ENCODE peak calls at places on chromosomes 6 and 20, in five cellular contexts. One of them, this sample, is unnamed.

GRCh38 chr20:53133134-53133533 is 161.0 kb downstream of the TSHZ2 start:
- DNase-seq in GM12878: no peak
- DNase-seq in caudate nucleus: no peak
- DNase-seq in psoas muscle: no peak
- DNase-seq in colonic mucosa: no peak
- DNase-seq in this sample: no peak

GRCh38 chr20:58981564-58982364 is 708 bp downstream of the NELFCD start:
- DNase-seq in GM12878: no peak
- DNase-seq in caudate nucleus: no peak
- DNase-seq in psoas muscle: no peak
- DNase-seq in colonic mucosa: peak; percentile 33
- DNase-seq in this sample: no peak

GRCh38 chr6:158646023-158646888 is 1.7 kb upstream of the DYNLT1 start:
- DNase-seq in GM12878: no peak
- DNase-seq in caudate nucleus: no peak
- DNase-seq in psoas muscle: no peak
- DNase-seq in colonic mucosa: peak; percentile 15
- DNase-seq in this sample: no peak

GRCh38 chr6:14476793-14477531 is 359.4 kb downstream of the CD83 start:
- DNase-seq in GM12878: no peak
- DNase-seq in caudate nucleus: no peak
- DNase-seq in psoas muscle: peak; percentile 40
- DNase-seq in colonic mucosa: peak; percentile 64
- DNase-seq in this sample: no peak

GRCh38 chr20:1324598-1325172 is 4.3 kb downstream of the SDCBP2 start:
- DNase-seq in GM12878: no peak
- DNase-seq in caudate nucleus: no peak
- DNase-seq in psoas muscle: no peak
- DNase-seq in colonic mucosa: no peak
- DNase-seq in this sample: no peak

GRCh38 chr6:105135907-105136432 is 43.8 kb downstream of the POPDC3 start:
- DNase-seq in GM12878: no peak
- DNase-seq in caudate nucleus: no peak
- DNase-seq in psoas muscle: peak; percentile 21
- DNase-seq in colonic mucosa: no peak
- DNase-seq in this sample: no peak

GRCh38 chr6:26223677-26224546 is 136.7 kb downstream of the HFE start:
- DNase-seq in GM12878: peak; percentile 78
- DNase-seq in caudate nucleus: no peak
- DNase-seq in psoas muscle: no peak
- DNase-seq in colonic mucosa: peak; percentile 83
- DNase-seq in this sample: no peak

GRCh38 chr6:149031545-149032317 is 284.9 kb downstream of the UST start:
- DNase-seq in GM12878: no peak
- DNase-seq in caudate nucleus: no peak
- DNase-seq in psoas muscle: no peak
- DNase-seq in colonic mucosa: no peak
- DNase-seq in this sample: no peak

GRCh38 chr6:146913842-146914562 is 290.2 kb upstream of the STXBP5 start:
- DNase-seq in GM12878: no peak
- DNase-seq in caudate nucleus: no peak
- DNase-seq in psoas muscle: peak; percentile 64
- DNase-seq in colonic mucosa: peak; percentile 34
- DNase-seq in this sample: peak; percentile 13

GRCh38 chr6:21753571-21754108 is 160.1 kb downstream of the SOX4 start:
- DNase-seq in GM12878: no peak
- DNase-seq in caudate nucleus: no peak
- DNase-seq in psoas muscle: no peak
- DNase-seq in colonic mucosa: no peak
- DNase-seq in this sample: no peak

GRCh38 chr6:125124250-125124777 is 29.3 kb upstream of the TPD52L1 start:
- DNase-seq in GM12878: no peak
- DNase-seq in caudate nucleus: no peak
- DNase-seq in psoas muscle: no peak
- DNase-seq in colonic mucosa: no peak
- DNase-seq in this sample: no peak

GRCh38 chr6:189676-190075 is 102.6 kb upstream of the DUSP22 start:
- DNase-seq in GM12878: no peak
- DNase-seq in caudate nucleus: no peak
- DNase-seq in psoas muscle: no peak
- DNase-seq in colonic mucosa: no peak
- DNase-seq in this sample: no peak

GRCh38 chr6:154986787-154987235 is 8.3 kb upstream of the TIAM2 start:
- DNase-seq in GM12878: no peak
- DNase-seq in caudate nucleus: no peak
- DNase-seq in psoas muscle: no peak
- DNase-seq in colonic mucosa: no peak
- DNase-seq in this sample: no peak

GRCh38 chr6:98471444-98471843 is 362.9 kb upstream of the POU3F2 start:
- DNase-seq in GM12878: no peak
- DNase-seq in caudate nucleus: no peak
- DNase-seq in psoas muscle: no peak
- DNase-seq in colonic mucosa: no peak
- DNase-seq in this sample: no peak

GRCh38 chr6:14754636-14755513 is 491.0 kb upstream of the JARID2 start:
- DNase-seq in GM12878: no peak
- DNase-seq in caudate nucleus: no peak
- DNase-seq in psoas muscle: no peak
- DNase-seq in colonic mucosa: no peak
- DNase-seq in this sample: no peak

GRCh38 chr6:134936927-134937326 is 13.0 kb downstream of the ALDH8A1 start:
- DNase-seq in GM12878: no peak
- DNase-seq in caudate nucleus: no peak
- DNase-seq in psoas muscle: no peak
- DNase-seq in colonic mucosa: no peak
- DNase-seq in this sample: no peak

GRCh38 chr20:57622201-57622570 is 2.0 kb upstream of the ZBP1 start:
- DNase-seq in GM12878: no peak
- DNase-seq in caudate nucleus: no peak
- DNase-seq in psoas muscle: no peak
- DNase-seq in colonic mucosa: no peak
- DNase-seq in this sample: no peak

GRCh38 chr20:40738976-40739375 is 49.9 kb upstream of the MAFB start:
- DNase-seq in GM12878: no peak
- DNase-seq in caudate nucleus: no peak
- DNase-seq in psoas muscle: no peak
- DNase-seq in colonic mucosa: no peak
- DNase-seq in this sample: no peak

GRCh38 chr6:62298745-62299392 is 12.8 kb upstream of the KHDRBS2 start:
- DNase-seq in GM12878: peak; percentile 31
- DNase-seq in caudate nucleus: no peak
- DNase-seq in psoas muscle: no peak
- DNase-seq in colonic mucosa: no peak
- DNase-seq in this sample: no peak

GRCh38 chr6:26258199-26258977 is 106.6 kb upstream of the BTN3A2 start:
- DNase-seq in GM12878: no peak
- DNase-seq in caudate nucleus: no peak
- DNase-seq in psoas muscle: no peak
- DNase-seq in colonic mucosa: no peak
- DNase-seq in this sample: no peak

GRCh38 chr6:145756170-145756662 is 20.9 kb upstream of the EPM2A start:
- DNase-seq in GM12878: no peak
- DNase-seq in caudate nucleus: no peak
- DNase-seq in psoas muscle: peak; percentile 16
- DNase-seq in colonic mucosa: no peak
- DNase-seq in this sample: no peak

GRCh38 chr6:89927788-89928565 is 33.7 kb downstream of the GJA10 start:
- DNase-seq in GM12878: no peak
- DNase-seq in caudate nucleus: no peak
- DNase-seq in psoas muscle: no peak
- DNase-seq in colonic mucosa: no peak
- DNase-seq in this sample: no peak

GRCh38 chr20:62366370-62367135 is 559 bp downstream of the LAMA5 start:
- DNase-seq in GM12878: no peak
- DNase-seq in caudate nucleus: no peak
- DNase-seq in psoas muscle: peak; percentile 27
- DNase-seq in colonic mucosa: no peak
- DNase-seq in this sample: no peak

GRCh38 chr6:161985911-161986310 is 712.0 kb upstream of the AGPAT4 start:
- DNase-seq in GM12878: no peak
- DNase-seq in caudate nucleus: no peak
- DNase-seq in psoas muscle: no peak
- DNase-seq in colonic mucosa: no peak
- DNase-seq in this sample: no peak

GRCh38 chr6:53833147-53833546 is 38.3 kb downstream of the LRRC1 start:
- DNase-seq in GM12878: no peak
- DNase-seq in caudate nucleus: no peak
- DNase-seq in psoas muscle: no peak
- DNase-seq in colonic mucosa: no peak
- DNase-seq in this sample: no peak

GRCh38 chr20:2101057-2101934 is at the start of gene STK35:
- DNase-seq in GM12878: peak; percentile 13
- DNase-seq in caudate nucleus: no peak
- DNase-seq in psoas muscle: peak; percentile 83
- DNase-seq in colonic mucosa: peak; percentile 83
- DNase-seq in this sample: no peak

GRCh38 chr6:109010703-109011102 is 83.9 kb downstream of the SESN1 start:
- DNase-seq in GM12878: no peak
- DNase-seq in caudate nucleus: no peak
- DNase-seq in psoas muscle: no peak
- DNase-seq in colonic mucosa: no peak
- DNase-seq in this sample: no peak
- H3K27ac ChIP-seq in GM12878: no peak overlapping the region
- H3K27ac ChIP-seq in caudate nucleus: peak overlapping the region; percentile 96
- H3K27ac ChIP-seq in psoas muscle: peak overlapping the region; percentile 97
- H3K27ac ChIP-seq in colonic mucosa: peak overlapping the region; percentile 93
- H3K27ac ChIP-seq in this sample: no peak overlapping the region

DNA sequence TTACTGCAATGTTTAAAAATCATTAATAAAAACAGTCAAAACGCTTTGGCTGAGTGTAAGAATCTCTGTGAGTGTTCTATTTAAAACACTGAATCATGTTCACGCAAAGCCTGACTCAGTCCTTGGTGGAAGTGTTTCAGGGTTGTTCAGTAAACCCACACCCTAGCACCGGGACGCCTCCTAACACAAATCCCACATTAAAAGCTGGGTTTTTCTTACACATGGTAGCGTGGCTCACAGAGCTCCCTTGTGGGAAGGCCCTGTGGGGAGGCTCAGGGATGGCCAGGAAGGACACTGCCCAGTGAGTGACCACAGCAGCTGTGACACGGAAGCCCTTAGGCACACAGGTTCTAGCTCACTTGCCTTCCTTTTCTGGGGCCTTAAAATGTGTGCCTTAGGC is 80.2 kb downstream of the GMPR start:
- DNase-seq in GM12878: no peak
- DNase-seq in caudate nucleus: peak; percentile 59
- DNase-seq in psoas muscle: peak; percentile 34
- DNase-seq in colonic mucosa: no peak
- DNase-seq in this sample: no peak
- H3K27ac ChIP-seq in GM12878: no peak overlapping the region
- H3K27ac ChIP-seq in caudate nucleus: peak overlapping the region; percentile 16
- H3K27ac ChIP-seq in psoas muscle: peak overlapping the region; percentile 99
- H3K27ac ChIP-seq in colonic mucosa: no peak overlapping the region
- H3K27ac ChIP-seq in this sample: peak overlapping the region; percentile 54

DNA sequence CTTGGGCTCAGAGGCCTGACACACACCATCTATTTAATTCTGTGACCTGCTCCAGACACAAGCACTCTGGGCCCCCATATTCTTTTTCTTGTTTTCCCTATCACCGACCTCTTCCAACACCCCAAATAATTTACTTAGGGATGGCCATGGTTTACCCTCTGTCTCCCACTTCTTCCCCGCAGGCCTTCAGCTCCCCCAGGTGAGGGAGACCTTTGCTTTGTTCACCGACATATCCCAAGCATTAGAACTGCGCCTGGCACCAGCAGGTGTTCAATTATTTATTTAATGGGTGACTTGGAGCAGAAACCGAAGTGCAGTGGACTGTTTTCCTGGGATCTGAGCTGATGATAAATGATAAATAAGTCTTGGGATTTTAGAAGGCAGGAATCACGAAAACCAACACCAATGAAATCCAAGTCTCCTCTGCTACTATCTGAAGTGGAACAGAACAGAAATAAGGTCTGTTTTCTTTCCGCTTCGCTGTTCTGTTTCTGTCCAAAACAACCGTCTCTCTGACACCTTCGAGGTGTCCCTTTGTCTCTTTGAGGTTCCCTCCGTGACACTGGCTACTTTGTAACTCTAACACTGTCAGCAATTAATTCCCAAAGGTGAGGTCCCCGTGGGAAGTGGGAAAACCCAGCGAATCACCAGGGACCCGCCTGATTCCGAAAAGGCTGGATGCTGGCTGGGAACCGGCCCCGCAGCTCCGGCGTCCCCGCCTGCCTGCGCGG is 1.1 kb upstream of the RIN2 start:
- DNase-seq in GM12878: no peak
- DNase-seq in caudate nucleus: no peak
- DNase-seq in psoas muscle: no peak
- DNase-seq in colonic mucosa: no peak
- DNase-seq in this sample: no peak
- H3K27ac ChIP-seq in GM12878: no peak overlapping the region
- H3K27ac ChIP-seq in caudate nucleus: peak overlapping the region; percentile 82
- H3K27ac ChIP-seq in psoas muscle: peak overlapping the region; percentile 96
- H3K27ac ChIP-seq in colonic mucosa: peak overlapping the region; percentile 91
- H3K27ac ChIP-seq in this sample: peak overlapping the region; percentile 91

DNA sequence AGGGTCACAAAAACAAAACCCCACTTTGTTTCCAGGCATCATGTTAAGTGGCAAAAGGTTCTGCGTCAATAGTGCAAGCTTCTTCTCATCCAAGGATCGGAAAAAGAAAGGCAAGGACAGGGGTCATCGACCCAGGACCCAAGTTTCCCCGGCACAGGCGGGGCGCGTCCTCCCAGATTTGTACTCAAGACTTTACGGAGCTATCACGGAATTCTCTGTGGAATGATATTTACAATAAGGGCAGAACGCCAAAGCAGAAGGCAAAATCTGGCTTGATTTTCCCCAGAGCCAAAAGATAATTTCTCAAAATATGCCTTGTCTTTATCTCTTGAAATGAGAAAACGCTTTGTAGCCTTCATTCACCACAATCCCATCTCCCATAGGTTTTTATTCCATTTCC is 25.4 kb downstream of the PDE10A start:
- DNase-seq in GM12878: no peak
- DNase-seq in caudate nucleus: no peak
- DNase-seq in psoas muscle: no peak
- DNase-seq in colonic mucosa: no peak
- DNase-seq in this sample: no peak
- H3K27ac ChIP-seq in GM12878: no peak overlapping the region
- H3K27ac ChIP-seq in caudate nucleus: peak overlapping the region; percentile 52
- H3K27ac ChIP-seq in psoas muscle: no peak overlapping the region
- H3K27ac ChIP-seq in colonic mucosa: no peak overlapping the region
- H3K27ac ChIP-seq in this sample: no peak overlapping the region

DNA sequence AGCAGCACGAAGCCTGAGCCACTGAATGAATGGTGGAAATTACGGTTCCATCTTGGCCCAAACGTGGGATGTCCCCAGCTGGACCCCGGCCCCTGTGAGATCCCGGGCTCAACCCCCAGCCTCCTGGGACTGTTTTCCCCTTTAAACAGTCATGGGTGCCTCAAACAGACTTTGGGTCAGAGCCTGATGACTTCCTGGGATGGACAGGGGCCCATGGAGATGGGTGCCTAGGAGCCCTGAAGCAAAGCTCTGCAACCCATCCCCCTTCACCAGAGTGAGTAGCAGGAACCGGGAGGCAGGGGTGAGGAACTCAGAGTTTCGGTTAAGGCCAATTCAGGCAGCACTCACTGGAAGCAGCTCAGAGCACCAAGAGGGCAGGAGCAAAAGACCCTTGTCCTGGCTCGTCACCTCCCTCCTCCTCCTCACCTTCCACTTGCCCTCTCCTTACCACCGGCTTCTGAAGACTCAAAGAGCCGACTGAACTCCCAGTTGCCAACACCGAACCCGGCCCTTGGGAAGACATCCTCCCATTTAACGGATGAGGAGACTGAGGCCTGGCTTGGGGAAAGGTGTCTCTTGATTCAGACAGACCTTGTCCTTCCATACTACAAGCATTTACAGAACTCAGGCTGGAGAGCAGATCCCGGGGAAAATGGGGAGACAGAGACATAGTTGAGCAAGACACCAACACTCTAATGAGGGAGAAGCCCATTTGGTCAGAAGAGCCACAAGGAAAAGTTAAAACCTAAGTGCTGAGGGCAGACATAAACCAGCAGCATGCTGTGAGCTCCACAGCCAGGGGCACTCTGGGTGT is 14.9 kb upstream of the TLDC2 start:
- DNase-seq in GM12878: no peak
- DNase-seq in caudate nucleus: no peak
- DNase-seq in psoas muscle: no peak
- DNase-seq in colonic mucosa: no peak
- DNase-seq in this sample: no peak
- H3K27ac ChIP-seq in GM12878: no peak overlapping the region
- H3K27ac ChIP-seq in caudate nucleus: peak overlapping the region; percentile 76
- H3K27ac ChIP-seq in psoas muscle: peak overlapping the region; percentile 48
- H3K27ac ChIP-seq in colonic mucosa: peak overlapping the region; percentile 74
- H3K27ac ChIP-seq in this sample: peak overlapping the region; percentile 89